ENCODE peak calls at places on chromosomes 6 and 20, in five cellular contexts. T is H1, Z is K562, B is HepG2, V is GM12878. U is an unnamed sample.

GRCh38 chr6:7426447-7427169 is 37.0 kb downstream of the RIOK1 start:
- DNase-seq in T (peak), Z (no peak), B (peak), V (no peak), U (no peak)

GRCh38 chr20:17525650-17526049 is 5.5 kb downstream of the BFSP1 start:
- DNase-seq in T (no peak), Z (peak), B (peak), V (no peak), U (peak)

GRCh38 chr20:60055740-60056139 is 97.5 kb downstream of the CDH26 start:
- DNase-seq in T (no peak), Z (no peak), B (no peak), V (peak), U (no peak)

GRCh38 chr20:38504368-38505090 is 31.9 kb downstream of the RALGAPB start:
- DNase-seq in T (no peak), Z (no peak), B (no peak), V (no peak), U (no peak)

GRCh38 chr6:70369332-70369950 is 43.9 kb upstream of the FAM135A start:
- DNase-seq in T (peak), Z (peak), B (peak), V (peak), U (peak)

GRCh38 chr6:36598739-36599318 is 4.7 kb downstream of the SRSF3 start:
- DNase-seq in T (no peak), Z (no peak), B (no peak), V (no peak), U (no peak)

GRCh38 chr20:23230766-23231385 is 119.7 kb upstream of the NXT1 start:
- DNase-seq in T (peak), Z (no peak), B (no peak), V (no peak), U (no peak)

GRCh38 chr6:119856136-119856535 is 506.6 kb upstream of the MAN1A1 start:
- DNase-seq in T (no peak), Z (no peak), B (no peak), V (peak), U (no peak)

GRCh38 chr6:157570104-157570503 is 189.1 kb downstream of the ZDHHC14 start:
- DNase-seq in T (no peak), Z (no peak), B (peak), V (no peak), U (no peak)

GRCh38 chr20:34525709-34526416 is 9.6 kb downstream of the DYNLRB1 start:
- DNase-seq in T (no peak), Z (peak), B (peak), V (no peak), U (peak)

GRCh38 chr6:149385998-149386646 is 13.9 kb upstream of the SUMO4 start:
- DNase-seq in T (no peak), Z (no peak), B (no peak), V (no peak), U (no peak)

GRCh38 chr6:122322824-122323223 is 76.6 kb upstream of the HSF2 start:
- DNase-seq in T (no peak), Z (no peak), B (no peak), V (no peak), U (peak)

GRCh38 chr6:156771761-156772160 is 5.4 kb upstream of the ARID1B start:
- DNase-seq in T (no peak), Z (no peak), B (no peak), V (no peak), U (no peak)

GRCh38 chr20:7207186-7207585 is 439.7 kb downstream of the BMP2 start:
- DNase-seq in T (no peak), Z (no peak), B (no peak), V (no peak), U (no peak)

GRCh38 chr6:34334796-34335416 is 57.6 kb downstream of the NUDT3 start:
- DNase-seq in T (no peak), Z (no peak), B (no peak), V (no peak), U (no peak)

GRCh38 chr6:36276581-36277536 is 7.0 kb downstream of the PNPLA1 start:
- DNase-seq in T (no peak), Z (no peak), B (no peak), V (no peak), U (no peak)

GRCh38 chr20:33783256-33783655 is 27.9 kb upstream of the CHMP4B start:
- DNase-seq in T (no peak), Z (no peak), B (no peak), V (no peak), U (no peak)

GRCh38 chr20:11373391-11373790 is 544.3 kb upstream of the BTBD3 start:
- DNase-seq in T (no peak), Z (no peak), B (no peak), V (no peak), U (no peak)

GRCh38 chr6:470051-470900 is 78.7 kb downstream of the IRF4 start:
- DNase-seq in T (no peak), Z (no peak), B (no peak), V (no peak), U (no peak)

GRCh38 chr6:140572129-140572528 is 1197.7 kb upstream of the CITED2 start:
- DNase-seq in T (no peak), Z (no peak), B (no peak), V (no peak), U (no peak)

GRCh38 chr20:10219993-10220750 is 1.5 kb downstream of the SNAP25 start:
- DNase-seq in T (no peak), Z (no peak), B (no peak), V (no peak), U (no peak)

GRCh38 chr6:20497200-20497820 is 36.9 kb upstream of the CDKAL1 start:
- DNase-seq in T (no peak), Z (no peak), B (no peak), V (no peak), U (no peak)

GRCh38 chr6:35581633-35582032 is 68.9 kb upstream of the TULP1 start:
- DNase-seq in T (peak), Z (no peak), B (no peak), V (no peak), U (no peak)

GRCh38 chr6:34370371-34370770 is 22.1 kb downstream of the NUDT3 start:
- DNase-seq in T (no peak), Z (no peak), B (no peak), V (no peak), U (no peak)

GRCh38 chr20:24650091-24650490 is 180.7 kb downstream of the SYNDIG1 start:
- DNase-seq in T (no peak), Z (no peak), B (no peak), V (no peak), U (no peak)

GRCh38 chr20:44020406-44021148 is 105.9 kb downstream of the TOX2 start:
- DNase-seq in T (no peak), Z (no peak), B (no peak), V (no peak), U (no peak)

GRCh38 chr20:22511943-22512910 is 72.1 kb downstream of the FOXA2 start:
- DNase-seq in T (no peak), Z (peak), B (peak), V (no peak), U (no peak)

GRCh38 chr20:32636821-32637220 is 36.9 kb downstream of the C20orf203 start:
- DNase-seq in T (no peak), Z (no peak), B (no peak), V (no peak), U (no peak)

GRCh38 chr6:220736-221475 is 71.4 kb upstream of the DUSP22 start:
- DNase-seq in T (no peak), Z (no peak), B (peak), V (peak), U (no peak)

GRCh38 chr20:63230800-63231268 is 4.9 kb upstream of the BIRC7 start:
- DNase-seq in T (peak), Z (peak), B (peak), V (no peak), U (peak)

GRCh38 chr20:58470336-58470978 is 44.7 kb downstream of the APCDD1L start:
- DNase-seq in T (peak), Z (no peak), B (no peak), V (no peak), U (no peak)

GRCh38 chr20:58473818-58474425 is 41.3 kb downstream of the APCDD1L start:
- DNase-seq in T (peak), Z (no peak), B (no peak), V (no peak), U (peak)

GRCh38 chr20:58471161-58471834 is 43.9 kb downstream of the APCDD1L start:
- DNase-seq in T (peak), Z (no peak), B (no peak), V (no peak), U (peak)

GRCh38 chr20:58471835-58472164 is 43.4 kb downstream of the APCDD1L start:
- DNase-seq in T (peak), Z (no peak), B (no peak), V (no peak), U (no peak)

GRCh38 chr20:58472273-58473018 is 42.8 kb downstream of the APCDD1L start:
- DNase-seq in T (peak), Z (no peak), B (no peak), V (no peak), U (no peak)
- TF ChIP-seq RFX5 in T (no peak), Z (no peak), B (no peak), V (no peak), U (no peak)

GRCh38 chr6:113457751-113458150 is 399.4 kb upstream of the MARCKS start:
- DNase-seq in T (no peak), Z (no peak), B (no peak), V (no peak), U (no peak)
- TF ChIP-seq JUND in T (no peak), Z (no peak), B (no peak), V (no peak), U (no peak)

GRCh38 chr6:134240664-134241431 is 77.1 kb downstream of the SGK1 start:
- DNase-seq in T (no peak), Z (no peak), B (no peak), V (no peak), U (no peak)
- TF ChIP-seq RFX5 in T (no peak), Z (no peak), B (no peak), V (no peak), U (no peak)

DNA sequence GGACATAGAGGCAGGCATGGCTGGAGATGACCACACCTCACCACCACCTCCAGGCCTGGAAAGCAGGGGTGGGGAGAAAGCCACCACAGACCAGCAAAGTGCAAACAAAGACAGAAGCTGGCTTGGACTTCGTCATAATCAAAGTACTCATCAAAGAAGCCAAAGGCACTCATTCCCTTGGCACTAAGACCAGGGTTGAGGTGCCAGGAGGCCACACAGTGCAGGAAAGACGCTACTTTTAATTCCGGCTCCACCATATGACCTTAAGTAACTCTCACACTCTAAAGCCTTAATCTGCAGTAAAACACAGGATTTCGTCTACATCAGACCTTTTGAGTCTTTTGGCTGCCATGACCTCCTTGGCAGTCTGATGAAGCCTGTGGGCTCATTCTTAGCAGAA is 123.1 kb downstream of the HIVEP2 start:
- DNase-seq in T (no peak), Z (no peak), B (no peak), V (no peak), U (no peak)
- TF ChIP-seq JUND in T (no peak), Z (no peak), B (no peak), V (no peak), U (no peak)

DNA sequence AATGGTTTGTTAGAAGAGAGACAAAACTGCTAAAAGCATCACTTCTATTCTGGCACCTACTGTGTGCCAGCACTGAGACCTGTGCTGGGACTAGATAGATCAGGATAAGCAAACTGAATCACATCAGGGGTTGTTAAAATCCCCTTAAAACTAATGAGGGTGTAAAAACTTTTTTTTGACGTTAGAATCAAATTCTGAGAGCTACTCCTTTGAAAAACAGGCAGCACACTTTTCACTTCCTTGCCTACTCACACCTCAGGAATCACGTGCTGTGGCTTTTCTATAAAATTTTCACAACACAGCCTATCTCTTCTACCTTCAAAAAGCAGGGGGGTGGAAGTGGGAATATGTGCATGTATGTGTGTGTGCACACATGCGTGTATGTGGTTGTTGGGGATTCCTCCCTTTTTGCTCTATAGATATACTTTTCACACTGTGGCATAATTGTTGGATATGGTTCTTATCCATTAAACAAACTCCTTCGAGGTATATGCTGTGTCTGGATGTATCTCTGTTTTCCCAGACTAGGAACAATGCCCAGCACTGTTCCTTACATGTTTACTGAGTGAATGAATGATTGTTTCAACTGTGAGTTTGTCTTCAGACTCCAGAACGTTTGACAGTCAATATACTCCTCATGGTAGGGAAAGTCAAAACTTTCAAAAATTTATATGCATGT is 105.4 kb downstream of the FYN start:
- DNase-seq in T (no peak), Z (no peak), B (no peak), V (no peak), U (no peak)
- TF ChIP-seq RFX5 in T (no peak), Z (no peak), B (no peak), V (no peak), U (no peak)

DNA sequence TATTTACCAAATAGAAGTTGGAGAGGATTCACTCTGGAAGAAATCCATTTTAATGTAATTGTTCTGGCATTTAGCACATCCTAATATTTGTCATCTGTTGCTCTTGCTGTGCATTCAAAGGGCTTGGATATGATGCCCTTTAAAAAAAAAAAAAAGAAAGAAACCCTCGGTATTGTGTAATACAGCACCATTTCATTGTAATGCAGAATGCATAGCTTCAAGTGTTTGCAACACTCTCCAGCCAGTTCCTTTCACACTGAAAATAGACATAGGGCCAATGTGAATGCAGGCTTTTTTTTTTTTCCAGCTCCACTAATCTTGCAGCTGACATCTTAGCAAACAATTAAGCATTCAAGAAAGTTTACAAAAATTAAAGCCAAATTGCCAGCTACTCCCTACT is 197.4 kb upstream of the POU3F2 start:
- DNase-seq in T (no peak), Z (no peak), B (no peak), V (no peak), U (no peak)
- TF ChIP-seq JUND in T (no peak), Z (no peak), B (no peak), V (no peak), U (no peak)

GRCh38 chr20:3871549-3872265 is 17.5 kb upstream of the PANK2 start:
- DNase-seq in T (no peak), Z (no peak), B (peak), V (no peak), U (no peak)
- TF ChIP-seq RFX5 in T (no peak), Z (no peak), B (no peak), V (no peak), U (no peak)

U was measured in SK-N-SH.